ENCODE peak calls at places on chromosome 12, in seven cellular contexts. E is tibial artery; X is fibroblast of lung; T is CD8-positive, alpha-beta T cell; V is upper lobe of left lung; U is kidney epithelial cell; W is endodermal cell. P is an unnamed sample.

GRCh38 chr12:4909397-4909733 is 340 bp upstream of the KCNA1 start:
- DNase-seq in E (no peak), X (peak), T (no peak), V (peak), U (no peak), W (peak), P (peak)

GRCh38 chr12:27015730-27016076 is 1.5 kb upstream of the TM7SF3 start:
- DNase-seq in E (no peak), X (peak), T (no peak), V (no peak), U (no peak), W (no peak), P (no peak)

GRCh38 chr12:11650697-11651281 is 1.3 kb downstream of the ETV6 start:
- DNase-seq in E (no peak), X (peak), T (no peak), V (no peak), U (no peak), W (peak), P (no peak)

GRCh38 chr12:41101821-41102220 is 86.3 kb upstream of the PDZRN4 start:
- DNase-seq in E (no peak), X (no peak), T (no peak), V (no peak), U (no peak), W (no peak), P (no peak)

GRCh38 chr12:109487181-109488050 is 10.0 kb downstream of the UBE3B start:
- DNase-seq in E (no peak), X (no peak), T (no peak), V (no peak), U (no peak), W (no peak), P (no peak)

GRCh38 chr12:54160807-54161480 is 27.8 kb downstream of the SMUG1 start:
- DNase-seq in E (no peak), X (no peak), T (no peak), V (no peak), U (no peak), W (no peak), P (no peak)

GRCh38 chr12:62649412-62650116 is 182.9 kb downstream of the MON2 start:
- DNase-seq in E (no peak), X (no peak), T (no peak), V (no peak), U (no peak), W (peak), P (no peak)

GRCh38 chr12:84492381-84492883 is 420.2 kb downstream of the SLC6A15 start:
- DNase-seq in E (no peak), X (no peak), T (no peak), V (no peak), U (no peak), W (no peak), P (no peak)

DNA sequence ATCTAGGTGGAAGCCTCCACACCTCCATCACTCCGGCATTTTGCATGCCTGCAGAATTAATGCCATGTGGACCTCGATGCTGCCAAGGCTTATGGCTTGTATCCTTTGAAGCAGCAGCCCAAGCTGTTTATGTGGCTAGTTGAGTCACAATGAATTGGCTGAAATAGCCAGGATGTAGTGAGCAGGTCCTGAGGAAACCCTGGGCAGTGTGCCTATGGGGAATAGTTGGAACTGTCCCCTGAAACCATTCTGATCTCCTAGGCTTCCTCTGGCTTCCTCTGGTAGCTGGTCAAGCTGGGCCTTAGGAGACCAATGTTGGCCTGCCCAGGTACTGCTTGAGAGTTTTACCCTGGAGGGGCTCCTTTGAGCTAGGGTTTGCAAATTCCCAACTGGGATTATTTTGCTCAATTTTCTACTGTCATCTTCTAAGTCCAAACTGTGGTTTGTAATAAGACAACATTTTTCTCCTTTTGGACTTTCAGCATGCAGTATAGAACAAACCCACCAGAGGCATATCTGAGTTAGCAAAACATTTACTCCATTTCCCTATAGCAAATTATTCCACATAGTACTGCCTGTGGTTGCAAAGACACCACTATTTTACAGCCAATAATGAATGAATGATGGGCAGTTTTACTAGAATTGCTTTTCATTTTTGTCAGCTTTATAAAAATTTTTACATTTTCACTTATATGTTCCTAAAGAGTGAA is 85.1 kb upstream of the AMIGO2 start:
- DNase-seq in E (no peak), X (peak), T (no peak), V (no peak), U (no peak), W (no peak), P (no peak)
- TF ChIP-seq CTCF in E (no peak), X (no peak), T (no peak), V (no peak), U (no peak), W (peak), P (peak)

GRCh38 chr12:108382437-108382801 is 43.3 kb upstream of the CMKLR1 start:
- DNase-seq in E (no peak), X (no peak), T (no peak), V (no peak), U (no peak), W (peak), P (no peak)
- TF ChIP-seq CTCF in E (no peak), X (no peak), T (no peak), V (no peak), U (no peak), W (peak), P (no peak)

DNA sequence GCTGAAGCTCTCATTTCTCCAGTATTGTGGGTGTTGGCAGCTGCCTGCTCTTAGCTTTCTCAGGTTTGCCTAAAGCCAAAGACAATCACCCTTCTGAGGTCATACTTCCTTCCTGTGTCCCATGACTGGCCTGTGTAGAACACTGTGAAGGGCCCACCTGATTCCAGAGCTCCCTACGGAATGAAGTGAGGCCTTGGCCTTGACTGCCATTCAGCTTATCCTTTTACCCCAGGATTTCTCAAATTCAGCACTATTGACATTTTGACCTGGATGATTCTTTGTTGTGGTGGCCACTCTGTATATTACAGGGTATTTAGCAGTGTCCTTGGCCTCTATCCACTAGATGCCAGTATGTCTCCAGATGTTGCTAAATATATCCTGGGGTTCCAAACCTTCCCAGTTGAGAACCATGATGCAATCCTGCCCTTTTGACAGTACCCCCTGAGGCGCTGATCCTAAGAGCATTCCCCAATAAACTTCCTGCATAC is 112.3 kb upstream of the KRR1 start:
- DNase-seq in E (no peak), X (peak), T (no peak), V (no peak), U (no peak), W (peak), P (no peak)
- TF ChIP-seq CTCF in E (no peak), X (no peak), T (no peak), V (peak), U (peak), W (peak), P (peak)

GRCh38 chr12:93500201-93500600 is 32.9 kb downstream of the MRPL42 start:
- DNase-seq in E (no peak), X (no peak), T (no peak), V (no peak), U (no peak), W (no peak), P (no peak)
- TF ChIP-seq CTCF in E (no peak), X (no peak), T (no peak), V (no peak), U (no peak), W (no peak), P (no peak)

GRCh38 chr12:55955800-55956508 is 9.9 kb downstream of the PMEL start:
- DNase-seq in E (no peak), X (peak), T (peak), V (no peak), U (no peak), W (peak), P (no peak)
- TF ChIP-seq CTCF in E (no peak), X (peak), T (peak), V (no peak), U (peak), W (peak), P (peak)

GRCh38 chr12:55365086-55365485 is 2.3 kb downstream of the OR6C75 start:
- DNase-seq in E (no peak), X (no peak), T (no peak), V (no peak), U (no peak), W (no peak), P (no peak)

GRCh38 chr12:55362675-55363074 is at the start of gene OR6C75:
- DNase-seq in E (no peak), X (no peak), T (no peak), V (no peak), U (no peak), W (no peak), P (no peak)
- TF ChIP-seq CTCF in E (no peak), X (no peak), T (no peak), V (no peak), U (no peak), W (no peak), P (no peak)

DNA sequence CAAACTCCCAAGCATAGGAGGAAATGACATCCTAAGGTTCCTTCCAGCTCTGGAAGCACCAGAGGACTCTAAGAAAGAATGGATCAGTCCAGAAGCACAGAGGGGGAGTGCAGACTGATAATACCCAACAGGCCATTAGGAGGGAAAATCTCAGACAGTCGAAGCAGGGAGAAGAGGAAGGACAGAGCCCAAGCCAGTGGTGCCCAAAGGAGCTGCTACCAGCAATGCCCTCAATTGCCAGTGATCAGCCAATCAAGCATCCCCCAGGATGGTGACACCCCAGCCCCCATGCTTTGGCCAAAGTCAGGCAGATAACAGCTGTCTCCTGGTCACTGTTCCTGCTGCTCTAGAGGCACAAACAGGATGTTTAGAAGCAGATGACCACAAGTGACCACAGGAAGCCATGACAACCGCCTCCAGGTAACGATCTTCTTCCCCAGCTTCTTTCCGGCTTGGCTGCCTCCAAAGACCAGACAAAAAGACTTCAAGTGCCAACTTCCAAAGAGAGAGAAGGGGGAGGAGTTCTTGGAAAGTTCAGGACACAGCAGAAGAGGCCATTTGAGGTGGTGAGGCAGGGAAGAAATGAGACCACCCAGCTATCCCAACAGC is 16.2 kb downstream of the PXN start:
- DNase-seq in E (no peak), X (no peak), T (no peak), V (no peak), U (no peak), W (peak), P (no peak)
- TF ChIP-seq CTCF in E (no peak), X (no peak), T (no peak), V (no peak), U (no peak), W (no peak), P (no peak)

GRCh38 chr12:50222275-50222783 is 55.2 kb upstream of the CERS5 start:
- DNase-seq in E (peak), X (peak), T (no peak), V (no peak), U (no peak), W (peak), P (peak)
- TF ChIP-seq CTCF in E (peak), X (peak), T (no peak), V (peak), U (peak), W (peak), P (peak)